ENCODE peak calls at places on chromosomes 3 and 15, in ten cellular contexts. U is HepG2, S is HCT116, I is A549, Z is IMR-90, W is spleen, O is esophagus muscularis mucosa, C is breast epithelium, E is sigmoid colon, T is transverse colon. H is an unnamed sample.

GRCh38 chr3:4830586-4830914 is 148.7 kb upstream of the BHLHE40 start:
- DNase-seq in C (no peak), U (no peak), Z (no peak), I (no peak), S (no peak), O (no peak), E (no peak), T (no peak), W (no peak), H (no peak)

GRCh38 chr3:139528924-139529323 is 10.6 kb downstream of the RBP1 start:
- DNase-seq in E (no peak), O (no peak), S (no peak), C (no peak), W (no peak), U (no peak), I (no peak), T (no peak), Z (no peak), H (no peak)

GRCh38 chr15:101520395-101520794 is 30.9 kb upstream of the PCSK6 start:
- DNase-seq in S (no peak), T (no peak), U (no peak), E (no peak), I (no peak), O (peak; percentile 72), Z (no peak), C (no peak), W (no peak), H (no peak)

GRCh38 chr3:58580826-58581327 is 3.7 kb upstream of the FAM107A start:
- DNase-seq in S (no peak), U (peak; percentile 20), T (no peak), Z (no peak), C (no peak), O (no peak), W (no peak), E (no peak), I (no peak), H (no peak)

GRCh38 chr3:167783781-167784180 is 48.3 kb downstream of the SERPINI1 start:
- DNase-seq in Z (no peak), C (no peak), I (no peak), W (no peak), E (no peak), U (no peak), T (no peak), S (no peak), O (no peak), H (no peak)

GRCh38 chr15:50108446-50108845 is 10.6 kb downstream of the ATP8B4 start:
- DNase-seq in Z (no peak), C (no peak), W (no peak), O (no peak), T (no peak), I (no peak), S (no peak), U (no peak), E (no peak), H (no peak)

GRCh38 chr3:58009749-58010535 is 1.7 kb downstream of the FLNB start:
- DNase-seq in T (peak; percentile 88), Z (no peak), U (no peak), W (no peak), O (no peak), C (peak; percentile 75), I (peak; percentile 62), E (peak; percentile 58), S (no peak), H (peak; percentile 65)

GRCh38 chr3:17137321-17137826 is 252.6 kb downstream of the PLCL2 start:
- DNase-seq in Z (no peak), O (no peak), T (no peak), S (no peak), E (no peak), C (no peak), W (no peak), I (no peak), U (no peak), H (peak; percentile 53)

GRCh38 chr15:23444269-23444668 is 2.8 kb downstream of the GOLGA6L2 start:
- DNase-seq in W (no peak), I (no peak), E (no peak), C (no peak), S (no peak), U (no peak), Z (no peak), O (no peak), T (no peak), H (no peak)

GRCh38 chr3:139811331-139811730 is 123.7 kb upstream of the CLSTN2 start:
- DNase-seq in W (no peak), I (no peak), Z (no peak), C (no peak), T (no peak), U (no peak), S (no peak), E (no peak), O (no peak), H (no peak)

GRCh38 chr3:115834068-115834467 is 210.8 kb downstream of the GAP43 start:
- DNase-seq in S (no peak), O (no peak), W (no peak), I (no peak), U (no peak), Z (peak; percentile 91), C (no peak), T (no peak), E (no peak), H (no peak)

GRCh38 chr3:44969170-44969569 is 6.8 kb downstream of the ZDHHC3 start:
- DNase-seq in T (no peak), E (no peak), S (no peak), Z (no peak), I (no peak), U (no peak), W (no peak), C (no peak), O (no peak), H (no peak)

GRCh38 chr15:25345943-25346342 is 92.9 kb downstream of the UBE3A start:
- DNase-seq in C (no peak), E (peak; percentile 78), T (no peak), O (no peak), S (no peak), W (no peak), I (no peak), U (peak; percentile 14), Z (peak; percentile 4), H (peak; percentile 26)

DNA sequence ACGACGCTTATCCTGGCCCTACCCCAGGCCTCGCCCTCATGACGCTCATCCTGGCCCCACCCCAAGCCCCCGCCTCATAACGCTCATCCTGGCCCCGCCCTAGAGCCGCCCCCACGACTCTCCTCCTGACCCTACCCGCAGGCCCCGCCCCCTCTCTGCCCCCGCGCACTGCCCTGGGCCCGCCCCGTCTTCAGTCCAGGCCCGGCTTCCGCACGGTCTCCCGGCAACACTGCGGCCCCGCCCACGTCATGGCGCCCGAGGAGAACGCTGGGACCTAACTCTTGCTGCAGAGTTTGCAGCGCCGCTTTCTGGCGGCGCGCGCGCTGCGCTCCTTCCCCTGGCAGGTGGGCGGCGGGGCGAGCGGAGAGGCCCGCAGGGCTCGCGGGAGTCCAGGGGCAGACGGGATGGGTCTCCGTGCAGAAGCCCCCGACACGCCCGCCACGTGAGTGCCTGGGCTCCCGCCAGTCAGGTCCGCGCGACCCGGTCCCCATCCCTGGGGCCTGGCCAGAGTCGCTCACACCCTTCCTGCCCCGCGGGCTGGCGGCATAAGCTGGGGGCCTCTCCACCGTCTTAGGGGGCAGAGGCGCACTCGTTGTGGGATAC is 52.5 kb upstream of the ROPN1B start:
- DNase-seq in C (peak; percentile 100), Z (peak; percentile 91), U (peak; percentile 84), O (peak; percentile 100), T (peak; percentile 99), W (peak; percentile 99), E (no peak), S (peak; percentile 79), I (peak; percentile 90), H (no peak)
- H3K4me3 ChIP-seq in C (peak overlapping the region; percentile 52), Z (peak overlapping the region; percentile 63), U (peak overlapping the region; percentile 63), O (peak overlapping the region; percentile 92), T (peak overlapping the region; percentile 99), W (peak overlapping the region; percentile 78), E (peak overlapping the region; percentile 95), S (peak overlapping the region; percentile 80), I (peak overlapping the region; percentile 62), H (peak overlapping the region; percentile 59)

DNA sequence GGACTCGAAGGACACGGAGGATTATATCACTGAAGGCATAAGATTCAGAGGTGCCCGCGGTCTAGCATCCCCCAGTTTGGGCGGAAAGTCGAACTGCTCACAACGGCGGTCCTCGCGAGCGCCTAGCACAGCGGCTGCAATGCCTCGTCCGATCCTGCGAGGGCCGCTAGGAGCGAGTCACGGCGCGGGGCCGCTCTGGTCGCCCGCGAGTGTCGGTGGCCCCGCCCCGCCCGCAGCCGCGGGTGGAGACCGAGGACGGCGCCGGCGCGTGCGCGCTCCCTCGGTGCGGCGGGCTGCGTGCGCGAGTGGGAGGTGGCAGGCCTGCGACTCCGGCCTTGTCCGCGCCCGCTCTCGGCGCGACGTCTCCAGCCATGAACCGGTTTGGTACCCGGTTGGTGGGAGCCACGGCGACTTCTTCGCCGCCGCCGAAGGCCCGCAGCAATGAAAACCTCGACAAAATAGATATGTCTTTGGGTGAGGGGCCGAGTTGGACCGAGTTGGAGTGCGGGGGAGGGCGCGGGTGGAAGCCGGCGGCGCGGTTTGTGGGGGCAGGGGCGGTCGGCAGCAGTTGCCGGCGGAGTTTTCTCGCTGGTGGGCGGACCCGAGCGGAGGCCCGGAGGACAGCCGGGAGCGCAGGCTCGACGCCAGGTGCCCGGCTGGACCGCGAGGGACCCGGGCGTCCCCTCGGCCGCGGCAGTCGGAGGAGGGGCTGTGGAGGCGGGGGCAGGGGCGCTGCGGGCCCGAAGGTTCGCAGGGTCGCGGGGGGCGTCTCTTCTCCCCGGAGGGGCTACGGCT is at the start of gene FYTTD1:
- DNase-seq in W (peak; percentile 99), S (peak; percentile 61), O (peak; percentile 96), C (peak; percentile 90), I (peak; percentile 81), Z (peak; percentile 84), E (peak; percentile 95), T (peak; percentile 93), U (peak; percentile 50), H (peak; percentile 98)
- TF ChIP-seq POLR2A in W (peak; percentile 59), S (peak; percentile 84), O (peak; percentile 54), C (peak; percentile 42), I (peak; percentile 78), Z (no peak), E (peak; percentile 65), T (peak; percentile 48), U (peak; percentile 74), H (no peak)

GRCh38 chr3:117846238-117846637 is 1136.7 kb downstream of the TUSC7 start:
- DNase-seq in Z (no peak), W (no peak), O (no peak), I (no peak), C (no peak), E (no peak), S (no peak), U (no peak), T (no peak), H (no peak)
- H3K4me3 ChIP-seq in Z (peak overlapping the region; percentile 34), W (no peak overlapping the region), O (no peak overlapping the region), I (no peak overlapping the region), C (no peak overlapping the region), E (no peak overlapping the region), S (no peak overlapping the region), U (no peak overlapping the region), T (no peak overlapping the region), H (no peak overlapping the region)

DNA sequence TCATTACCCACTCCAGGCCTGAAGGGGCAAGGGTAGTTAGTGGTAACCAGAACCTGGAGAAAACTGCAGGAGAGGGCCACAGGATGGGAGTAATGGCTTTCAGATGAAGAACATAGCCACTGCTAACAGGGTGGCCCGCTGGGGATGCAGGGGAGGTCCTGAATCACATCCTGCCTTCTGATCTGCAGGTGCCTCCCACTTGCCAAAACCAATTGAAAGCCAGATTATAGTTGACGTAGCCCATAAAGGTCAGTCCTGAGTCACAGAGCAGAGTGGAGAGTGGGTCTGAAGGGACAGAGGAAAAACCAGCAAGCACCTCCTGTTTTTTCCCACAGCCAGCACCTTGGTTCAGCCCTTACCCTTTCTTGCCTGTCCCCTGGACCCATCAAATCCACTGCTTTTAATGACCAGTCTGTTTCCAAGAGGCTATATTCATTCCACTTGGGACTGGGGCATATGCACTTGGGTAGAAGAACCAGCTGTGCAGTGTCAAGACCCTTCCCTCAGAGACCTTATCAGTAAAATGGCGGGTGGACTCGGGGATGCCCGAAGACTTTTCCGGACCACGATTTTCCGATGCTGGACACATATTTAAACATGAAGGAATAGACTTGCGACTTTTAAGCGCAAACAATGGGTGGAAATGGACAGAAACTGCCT is 605 bp upstream of the SLC35G2 start:
- DNase-seq in W (no peak), E (peak; percentile 69), U (peak; percentile 77), O (no peak), S (peak; percentile 67), C (no peak), I (peak; percentile 90), T (peak; percentile 20), Z (peak; percentile 92), H (peak; percentile 88)
- TF ChIP-seq POLR2A in W (no peak), E (no peak), U (peak; percentile 71), O (no peak), S (peak; percentile 44), C (no peak), I (peak; percentile 55), T (no peak), Z (peak; percentile 28), H (no peak)

H was measured in lower leg skin.